ENCODE peak calls at places on chromosomes 7 and 10, in nine cellular contexts. W is cardiac muscle cell; L is HCT116; E is heart left ventricle; X is CD8-positive, alpha-beta T cell; V is RWPE2; P is coronary artery; J is brain microvascular endothelial cell; I is PC-9. A is an unnamed sample.

GRCh38 chr7:83732305-83732704 is 83.4 kb upstream of the SEMA3E start:
- DNase-seq in I (no peak), E (no peak), P (no peak), J (no peak), L (no peak), V (no peak), W (no peak), X (no peak), A (no peak)

GRCh38 chr7:151696738-151697514 is 177.2 kb upstream of the RHEB start:
- DNase-seq in J (no peak), X (no peak), W (peak), L (no peak), V (peak), I (peak), E (peak), P (no peak), A (peak)

GRCh38 chr7:158109364-158110033 is 478.1 kb downstream of the PTPRN2 start:
- DNase-seq in I (no peak), P (no peak), V (no peak), E (no peak), X (no peak), L (no peak), J (no peak), W (no peak), A (peak)

GRCh38 chr7:80443336-80443735 is 68.5 kb downstream of the GNAT3 start:
- DNase-seq in E (no peak), L (no peak), V (no peak), X (no peak), W (no peak), J (no peak), P (no peak), I (no peak), A (no peak)

GRCh38 chr7:27082171-27082570 is 13.6 kb downstream of the HOXA1 start:
- DNase-seq in J (no peak), E (no peak), P (no peak), V (no peak), I (peak), X (no peak), L (no peak), W (no peak), A (no peak)

GRCh38 chr7:156178214-156178613 is 366.0 kb upstream of the SHH start:
- DNase-seq in V (no peak), P (no peak), X (no peak), W (no peak), L (no peak), E (no peak), J (no peak), I (no peak), A (no peak)

GRCh38 chr10:17340144-17340829 is 112.2 kb downstream of the VIM start:
- DNase-seq in I (no peak), P (no peak), J (no peak), W (no peak), L (no peak), E (no peak), V (no peak), X (no peak), A (no peak)

GRCh38 chr10:74175510-74176379 is 24.7 kb downstream of the ADK start:
- DNase-seq in P (no peak), E (no peak), V (no peak), X (no peak), J (no peak), W (no peak), L (no peak), I (no peak), A (peak)

GRCh38 chr7:156802214-156802613 is 90.8 kb downstream of the LMBR1 start:
- DNase-seq in J (no peak), E (no peak), W (no peak), I (no peak), X (no peak), P (no peak), L (no peak), V (no peak), A (no peak)

GRCh38 chr7:129205987-129206785 is 17.8 kb downstream of the SMO start:
- DNase-seq in E (no peak), J (no peak), V (no peak), X (no peak), W (no peak), I (no peak), P (no peak), L (no peak), A (no peak)

GRCh38 chr10:98446121-98446655 is 547 bp downstream of the HPS1 start:
- DNase-seq in L (no peak), V (no peak), P (peak), E (peak), W (peak), I (peak), X (no peak), J (no peak), A (peak)

GRCh38 chr10:96614515-96614914 is 27.7 kb upstream of the TM9SF3 start:
- DNase-seq in W (peak), V (peak), X (no peak), J (peak), I (peak), E (no peak), P (no peak), L (peak), A (no peak)

GRCh38 chr10:21364196-21365114 is 161.0 kb downstream of the SKIDA1 start:
- DNase-seq in W (peak), P (no peak), J (peak), I (peak), V (peak), E (peak), L (peak), X (no peak), A (peak)

GRCh38 chr10:94315975-94316464 is 46.7 kb downstream of the NOC3L start:
- DNase-seq in W (no peak), L (no peak), J (peak), E (no peak), I (no peak), X (no peak), V (no peak), P (no peak), A (peak)

GRCh38 chr7:945147-945555 is 9.3 kb downstream of the ADAP1 start:
- DNase-seq in X (no peak), I (peak), V (peak), L (no peak), P (no peak), E (peak), W (no peak), J (no peak), A (peak)

GRCh38 chr7:90603346-90603745 is 7.2 kb downstream of the CDK14 start:
- DNase-seq in X (no peak), E (no peak), V (no peak), I (no peak), P (no peak), W (no peak), L (no peak), J (no peak), A (peak)

GRCh38 chr10:110865184-110865803 is 6.4 kb upstream of the PDCD4 start:
- DNase-seq in X (no peak), E (no peak), L (no peak), P (no peak), W (no peak), J (no peak), V (no peak), I (peak), A (no peak)
- H3K27ac ChIP-seq in X (peak), E (peak), L (no peak), P (peak), W (peak), J (no peak), V (peak), I (peak), A (no peak)

DNA sequence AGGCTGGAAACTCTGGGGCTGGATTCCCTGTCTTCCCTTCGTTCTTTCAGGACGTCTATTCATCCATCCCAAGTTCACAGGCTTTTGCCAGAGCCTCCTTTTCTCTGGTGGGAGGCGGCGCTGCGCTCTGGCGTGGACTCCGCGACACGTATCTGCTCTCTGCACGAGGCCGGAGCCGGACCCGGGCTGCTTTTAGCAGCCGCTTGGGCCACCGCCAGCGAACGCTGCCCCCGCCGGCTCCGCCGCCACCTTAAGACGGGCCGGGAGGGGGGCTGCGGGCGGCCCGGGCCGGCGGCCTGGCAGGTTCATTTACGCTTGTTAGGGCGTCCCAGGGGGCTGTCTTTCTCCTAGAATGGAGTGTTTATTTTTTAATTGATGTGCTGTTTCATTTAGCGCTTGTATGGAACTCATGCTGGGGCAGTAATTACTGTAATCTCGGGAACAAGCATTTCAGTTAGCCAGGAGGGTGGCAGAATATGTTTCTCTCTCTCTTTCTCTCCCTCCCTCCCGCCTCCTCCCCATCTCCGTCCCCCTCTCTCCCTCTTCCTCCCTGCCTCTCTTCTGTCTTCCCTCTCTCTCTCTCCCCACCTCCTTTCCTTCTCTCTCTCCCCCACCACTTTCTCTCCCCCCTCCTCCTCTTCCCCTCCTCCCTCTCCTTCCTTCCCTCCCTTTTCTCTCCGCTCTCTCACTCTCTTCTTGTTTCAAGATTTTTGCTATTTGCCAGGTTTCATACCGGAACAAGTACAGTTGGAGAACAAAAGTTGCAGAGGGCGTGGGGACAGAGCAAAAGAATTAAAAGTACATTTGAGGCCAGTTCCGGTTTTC is 1.3 kb upstream of the FZD8 start:
- DNase-seq in X (no peak), P (peak), L (no peak), I (no peak), E (peak), J (peak), W (peak), V (no peak), A (peak)
- TF ChIP-seq CTCF in X (no peak), P (no peak), L (no peak), I (no peak), E (no peak), J (no peak), W (no peak), V (no peak), A (no peak)

DNA sequence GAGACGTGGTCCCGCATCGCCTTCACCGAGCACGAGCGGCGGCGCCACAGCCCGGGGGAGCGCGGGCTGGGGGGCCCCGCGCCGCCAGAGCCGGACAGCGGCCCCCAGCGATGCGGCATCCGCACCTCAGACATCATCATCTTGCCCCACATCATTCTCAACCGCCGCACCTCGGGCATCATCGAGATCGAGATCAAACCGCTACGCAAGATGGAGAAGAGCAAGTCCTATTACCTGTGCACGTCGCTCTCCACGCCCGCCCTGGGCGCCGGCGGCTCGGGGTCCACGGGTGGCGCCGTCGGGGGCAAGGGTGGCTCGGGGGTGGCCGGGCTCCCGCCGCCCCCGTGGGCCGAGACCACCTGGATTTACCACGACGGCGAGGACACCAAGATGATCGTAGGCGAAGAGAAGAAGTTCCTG is 733 bp downstream of the CNNM2 start:
- DNase-seq in L (no peak), X (peak), P (no peak), V (no peak), W (no peak), E (no peak), J (no peak), I (no peak), A (peak)
- H3K27ac ChIP-seq in L (peak), X (peak), P (peak), V (no peak), W (no peak), E (peak), J (no peak), I (no peak), A (peak)

GRCh38 chr7:106523482-106523881 is 137.5 kb downstream of the CCDC71L start:
- DNase-seq in I (no peak), W (no peak), E (no peak), J (no peak), X (no peak), P (no peak), V (no peak), L (no peak), A (no peak)

GRCh38 chr7:106521541-106521940 is 139.4 kb downstream of the CCDC71L start:
- DNase-seq in W (no peak), X (no peak), P (no peak), E (no peak), V (no peak), I (no peak), L (no peak), J (no peak), A (no peak)

GRCh38 chr7:106518986-106519385 is 142.0 kb downstream of the CCDC71L start:
- DNase-seq in L (no peak), V (no peak), X (no peak), I (no peak), W (no peak), P (no peak), J (no peak), E (peak), A (no peak)

GRCh38 chr7:106522691-106523090 is 138.3 kb downstream of the CCDC71L start:
- DNase-seq in E (no peak), P (no peak), V (no peak), J (no peak), W (no peak), I (no peak), L (no peak), X (no peak), A (no peak)

DNA sequence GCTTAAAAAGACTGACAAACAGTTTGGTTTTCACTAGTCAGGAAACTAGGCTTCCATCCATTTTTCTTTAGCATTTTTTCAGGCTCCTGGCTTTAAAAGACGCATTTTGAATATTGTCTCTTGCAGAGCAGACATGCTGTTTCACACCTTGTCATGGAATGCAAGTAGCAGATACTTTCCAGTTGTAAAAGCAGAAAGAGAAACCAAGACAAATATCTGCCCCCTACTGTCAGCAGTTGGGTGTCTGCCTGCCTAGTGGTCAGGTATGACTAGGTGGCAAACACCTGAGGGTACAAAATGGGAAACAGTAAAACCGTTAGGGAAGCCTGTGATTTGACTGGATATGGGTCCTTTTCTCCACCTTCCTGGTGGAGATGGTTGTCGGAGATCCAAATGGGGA is 139.8 kb downstream of the CCDC71L start:
- DNase-seq in V (no peak), E (no peak), P (no peak), L (peak), X (no peak), J (no peak), W (no peak), I (no peak), A (peak)
- TF ChIP-seq CTCF in V (no peak), E (no peak), P (no peak), L (peak), X (no peak), J (peak), W (no peak), I (no peak), A (no peak)

GRCh38 chr7:17095001-17095574 is 203.4 kb upstream of the AHR start:
- DNase-seq in V (peak), I (peak), E (peak), W (no peak), J (no peak), L (no peak), P (no peak), X (no peak), A (peak)
- H3K27ac ChIP-seq in V (peak), I (peak), E (no peak), W (no peak), J (no peak), L (no peak), P (no peak), X (no peak), A (peak)

DNA sequence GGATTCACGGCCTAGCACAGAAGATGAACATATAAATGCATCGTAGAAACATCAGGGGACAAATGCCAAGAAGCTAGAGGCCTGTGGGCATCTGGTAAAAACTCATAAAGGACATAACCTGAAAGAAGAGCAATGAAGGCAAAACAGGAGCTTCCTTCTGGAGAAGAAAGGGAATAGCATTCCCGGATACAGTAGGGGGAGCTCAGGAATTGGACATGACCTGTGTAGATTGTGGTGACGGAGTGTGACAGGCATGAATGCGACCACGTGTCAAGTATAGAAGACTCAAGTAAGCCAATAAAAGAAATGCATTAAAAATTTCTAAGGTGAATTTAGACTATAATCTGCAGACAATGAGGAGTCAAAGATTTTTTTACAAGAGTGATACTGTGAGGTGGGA is 270.1 kb downstream of the AGMO start:
- DNase-seq in X (no peak), V (no peak), L (no peak), I (no peak), J (no peak), E (no peak), W (peak), P (no peak), A (no peak)
- TF ChIP-seq CTCF in X (no peak), V (no peak), L (no peak), I (no peak), J (peak), E (no peak), W (no peak), P (no peak), A (no peak)

DNA sequence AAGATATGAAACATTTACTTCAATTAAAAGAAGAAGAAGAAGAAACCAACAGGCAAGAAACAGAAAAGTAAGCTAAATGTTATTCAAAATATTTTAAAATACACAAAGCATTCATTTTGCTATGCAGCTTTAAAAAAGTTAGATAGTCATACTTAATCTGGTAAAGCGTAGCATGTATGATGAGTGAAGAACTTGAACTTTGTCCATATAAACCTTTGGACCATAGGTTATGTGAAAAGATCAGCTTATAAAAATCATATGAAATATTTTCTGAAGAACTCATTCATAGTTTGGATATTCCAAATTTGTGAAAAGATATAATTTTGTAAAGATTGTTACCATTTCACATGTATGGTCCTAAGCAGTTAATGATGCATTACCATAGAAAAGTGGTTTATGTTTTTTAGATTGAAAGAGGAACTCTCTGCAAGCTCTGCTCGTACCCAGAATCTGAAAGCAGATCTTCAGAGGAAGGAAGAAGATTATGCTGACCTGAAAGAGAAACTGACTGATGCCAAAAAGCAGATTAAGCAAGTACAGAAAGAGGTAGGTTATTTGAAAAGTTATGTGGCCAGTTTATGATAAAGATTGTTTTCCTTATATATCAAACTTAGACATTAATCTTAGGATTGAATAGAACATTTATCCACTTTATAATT is 37.3 kb downstream of the KIF20B start:
- DNase-seq in L (no peak), X (no peak), P (no peak), E (no peak), I (no peak), J (no peak), W (no peak), V (no peak), A (no peak)
- H3K27ac ChIP-seq in L (no peak), X (no peak), P (no peak), E (no peak), I (no peak), J (no peak), W (no peak), V (no peak), A (no peak)

DNA sequence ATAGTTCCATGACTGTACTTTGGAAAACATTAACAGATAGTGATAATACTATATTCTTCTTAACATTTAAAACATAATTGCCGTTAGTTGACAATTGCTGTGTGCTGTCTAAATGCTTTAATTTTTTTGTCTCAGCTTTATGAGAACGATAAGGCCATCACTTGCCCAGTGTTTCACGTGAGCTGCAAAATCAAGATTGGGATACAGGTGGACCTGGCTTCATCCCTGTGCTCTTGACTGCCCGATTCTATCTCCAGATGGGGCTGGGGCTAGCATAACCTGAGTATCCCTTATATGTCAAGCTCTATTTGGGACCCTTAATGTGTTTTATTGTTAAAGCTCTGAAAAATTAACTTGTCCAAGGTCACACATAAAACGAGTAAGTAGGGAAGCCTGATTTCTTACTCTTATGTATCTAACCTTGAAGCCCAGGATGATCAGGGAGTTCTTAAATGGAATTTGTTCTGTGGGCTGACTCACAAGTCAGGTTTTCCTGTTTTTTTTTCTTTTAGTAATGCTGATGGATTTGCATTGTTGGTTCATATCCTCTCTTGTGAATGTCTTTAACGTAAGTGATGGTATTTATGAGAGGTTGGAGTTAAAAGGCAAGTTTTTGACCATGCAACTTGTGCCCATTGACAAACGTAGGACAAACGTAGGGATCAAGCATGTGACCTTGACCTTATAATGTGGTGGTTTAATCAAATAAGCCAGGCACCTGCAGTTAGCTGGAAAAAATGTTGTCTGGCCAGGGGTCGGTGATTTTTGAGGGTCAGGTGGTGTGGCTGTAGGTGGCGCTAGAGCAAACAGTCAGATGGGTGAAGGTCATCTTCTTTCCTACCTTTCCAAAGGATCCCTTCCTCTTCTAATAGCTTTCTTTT is 3.6 kb downstream of the PRKAR2B start:
- DNase-seq in I (no peak), L (no peak), W (no peak), X (no peak), V (no peak), J (no peak), E (no peak), P (no peak), A (peak)
- TF ChIP-seq CTCF in I (no peak), L (peak), W (no peak), X (no peak), V (no peak), J (peak), E (no peak), P (no peak), A (no peak)

A was measured in osteoblast.